ENCODE peak calls at places on chromosomes 3 and 15, in four cellular contexts. One of them, this sample, is unnamed.

GRCh38 chr3:134460965-134461364 is 24.8 kb downstream of the ANAPC13 start:
- DNase-seq in GM12878: no peak
- DNase-seq in K562: no peak
- DNase-seq in WTC11: no peak
- DNase-seq in this sample: no peak

GRCh38 chr3:23877324-23877980 is 39.3 kb downstream of the NKIRAS1 start:
- DNase-seq in WTC11: no peak
- DNase-seq in K562: no peak
- DNase-seq in GM12878: no peak
- DNase-seq in this sample: peak

GRCh38 chr3:42654331-42655201 is 1.1 kb downstream of the ZBTB47 start:
- DNase-seq in WTC11: peak
- DNase-seq in K562: peak
- DNase-seq in GM12878: no peak
- DNase-seq in this sample: peak

GRCh38 chr3:171314341-171314740 is 145.9 kb downstream of the TNIK start:
- DNase-seq in WTC11: no peak
- DNase-seq in GM12878: no peak
- DNase-seq in K562: no peak
- DNase-seq in this sample: no peak

GRCh38 chr3:174403831-174404230 is 455.3 kb upstream of the NAALADL2 start:
- DNase-seq in WTC11: no peak
- DNase-seq in K562: no peak
- DNase-seq in GM12878: no peak
- DNase-seq in this sample: no peak

GRCh38 chr3:37594873-37595783 is 266.6 kb upstream of the CTDSPL start:
- DNase-seq in K562: no peak
- DNase-seq in GM12878: no peak
- DNase-seq in WTC11: no peak
- DNase-seq in this sample: peak

GRCh38 chr15:79282371-79283251 is at the start of gene ANKRD34C:
- DNase-seq in WTC11: peak
- DNase-seq in K562: no peak
- DNase-seq in GM12878: no peak
- DNase-seq in this sample: no peak

GRCh38 chr15:44802336-44802735 is 66.0 kb downstream of the TRIM69 start:
- DNase-seq in K562: no peak
- DNase-seq in GM12878: no peak
- DNase-seq in WTC11: no peak
- DNase-seq in this sample: no peak

GRCh38 chr15:62648954-62649353 is 393.6 kb upstream of the TPM1 start:
- DNase-seq in WTC11: no peak
- DNase-seq in GM12878: peak
- DNase-seq in K562: no peak
- DNase-seq in this sample: peak

GRCh38 chr15:23401627-23402026 is 45.4 kb downstream of the GOLGA6L2 start:
- DNase-seq in GM12878: no peak
- DNase-seq in WTC11: no peak
- DNase-seq in K562: no peak
- DNase-seq in this sample: no peak

GRCh38 chr3:143538577-143538981 is 309.7 kb downstream of the SLC9A9 start:
- DNase-seq in WTC11: no peak
- DNase-seq in K562: no peak
- DNase-seq in GM12878: no peak
- DNase-seq in this sample: no peak

GRCh38 chr3:194537732-194538247 is 51.0 kb upstream of the ATP13A3 start:
- DNase-seq in WTC11: no peak
- DNase-seq in K562: no peak
- DNase-seq in GM12878: no peak
- DNase-seq in this sample: peak

GRCh38 chr15:70566047-70566835 is 197.1 kb downstream of the UACA start:
- DNase-seq in WTC11: no peak
- DNase-seq in K562: no peak
- DNase-seq in GM12878: no peak
- DNase-seq in this sample: no peak

GRCh38 chr3:18544135-18544534 is 119.0 kb upstream of the SATB1 start:
- DNase-seq in WTC11: no peak
- DNase-seq in GM12878: no peak
- DNase-seq in K562: no peak
- DNase-seq in this sample: no peak

GRCh38 chr3:144770813-144771400 is 799.3 kb downstream of the DIPK2A start:
- DNase-seq in WTC11: no peak
- DNase-seq in K562: no peak
- DNase-seq in GM12878: no peak
- DNase-seq in this sample: peak

GRCh38 chr15:96115642-96116041 is 214.9 kb upstream of the NR2F2 start:
- DNase-seq in WTC11: no peak
- DNase-seq in K562: no peak
- DNase-seq in GM12878: no peak
- DNase-seq in this sample: no peak

GRCh38 chr3:13332740-13333139 is 87.4 kb downstream of the NUP210 start:
- DNase-seq in GM12878: no peak
- DNase-seq in K562: no peak
- DNase-seq in WTC11: no peak
- DNase-seq in this sample: no peak

GRCh38 chr3:60779637-60780036 is 471.6 kb downstream of the FHIT start:
- DNase-seq in WTC11: no peak
- DNase-seq in GM12878: no peak
- DNase-seq in K562: no peak
- DNase-seq in this sample: no peak

GRCh38 chr3:55583475-55583874 is 96.4 kb upstream of the WNT5A start:
- DNase-seq in K562: no peak
- DNase-seq in GM12878: no peak
- DNase-seq in WTC11: no peak
- DNase-seq in this sample: no peak

GRCh38 chr3:152205097-152205593 is 63.6 kb upstream of the MBNL1 start:
- DNase-seq in WTC11: no peak
- DNase-seq in K562: no peak
- DNase-seq in GM12878: no peak
- DNase-seq in this sample: no peak

GRCh38 chr3:56988874-56989433 is 71.5 kb upstream of the SPATA12 start:
- DNase-seq in WTC11: peak
- DNase-seq in GM12878: no peak
- DNase-seq in K562: peak
- DNase-seq in this sample: peak

GRCh38 chr15:57403532-57403931 is 27.2 kb downstream of the CGNL1 start:
- DNase-seq in K562: no peak
- DNase-seq in GM12878: no peak
- DNase-seq in WTC11: no peak
- DNase-seq in this sample: no peak

GRCh38 chr15:29135702-29136426 is 133.8 kb downstream of the NSMCE3 start:
- DNase-seq in GM12878: no peak
- DNase-seq in K562: no peak
- DNase-seq in WTC11: no peak
- DNase-seq in this sample: no peak
- TF ChIP-seq CBFB in GM12878: no peak
- TF ChIP-seq CBFB in K562: no peak
- TF ChIP-seq CBFB in WTC11: no peak
- TF ChIP-seq CBFB in this sample: no peak

DNA sequence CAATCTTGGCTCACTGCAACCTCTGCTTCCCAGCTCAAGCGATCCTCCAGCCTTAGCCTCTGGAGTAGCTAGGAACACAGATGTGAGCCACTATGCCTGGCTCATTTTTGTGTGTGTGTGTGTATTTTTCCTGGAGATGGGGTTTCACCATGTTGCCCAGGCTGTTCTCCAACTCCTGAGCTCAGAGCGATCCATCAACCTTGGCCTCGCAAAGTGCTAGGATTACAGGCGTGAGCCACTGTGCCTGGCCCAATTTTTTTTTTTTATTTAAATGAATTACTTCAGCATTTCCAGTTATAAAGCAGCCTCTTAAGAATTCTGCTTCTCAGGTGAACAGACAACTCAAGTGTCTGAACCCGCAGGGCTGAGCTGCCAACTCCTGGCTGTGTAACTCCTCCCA is 20.1 kb upstream of the ST3GAL6 start:
- DNase-seq in WTC11: no peak
- DNase-seq in GM12878: no peak
- DNase-seq in K562: no peak
- DNase-seq in this sample: no peak
- TF ChIP-seq CBFB in WTC11: no peak
- TF ChIP-seq CBFB in GM12878: no peak
- TF ChIP-seq CBFB in K562: no peak
- TF ChIP-seq CBFB in this sample: no peak

GRCh38 chr3:52531636-52532516 is 1.8 kb downstream of the NT5DC2 start:
- DNase-seq in WTC11: no peak
- DNase-seq in GM12878: no peak
- DNase-seq in K562: no peak
- DNase-seq in this sample: no peak
- TF ChIP-seq CBFB in WTC11: no peak
- TF ChIP-seq CBFB in GM12878: no peak
- TF ChIP-seq CBFB in K562: no peak
- TF ChIP-seq CBFB in this sample: no peak

DNA sequence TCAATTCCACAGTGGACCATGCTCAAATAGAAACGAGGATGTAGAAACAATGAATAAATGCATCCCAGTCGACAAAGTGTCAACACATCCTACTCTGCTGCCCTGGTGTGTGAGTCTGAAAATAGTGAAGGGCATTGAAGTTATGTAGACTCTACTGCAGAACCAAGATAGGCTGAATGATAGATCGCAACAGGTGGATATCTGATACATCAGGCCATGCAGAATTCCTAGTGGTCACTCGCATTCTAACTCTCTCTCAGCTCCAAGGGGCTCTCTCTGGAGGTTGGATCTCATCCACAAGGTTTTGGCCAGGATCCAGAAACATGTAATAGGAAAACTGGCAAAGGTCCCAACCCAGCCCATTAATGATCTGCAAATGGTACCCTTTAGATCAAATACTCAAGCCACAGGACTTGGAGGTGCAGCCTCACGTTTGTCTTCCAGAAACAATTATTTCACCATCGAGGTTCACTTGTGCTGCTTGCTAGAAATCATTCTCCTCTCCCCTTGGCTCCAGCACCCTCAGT is 514.1 kb downstream of the MAGI1 start:
- DNase-seq in WTC11: no peak
- DNase-seq in K562: no peak
- DNase-seq in GM12878: no peak
- DNase-seq in this sample: no peak
- TF ChIP-seq CBFB in WTC11: no peak
- TF ChIP-seq CBFB in K562: no peak
- TF ChIP-seq CBFB in GM12878: no peak
- TF ChIP-seq CBFB in this sample: no peak

GRCh38 chr3:45180051-45180450 is 33.9 kb upstream of the CDCP1 start:
- DNase-seq in K562: no peak
- DNase-seq in GM12878: no peak
- DNase-seq in WTC11: no peak
- DNase-seq in this sample: no peak
- TF ChIP-seq CBFB in K562: no peak
- TF ChIP-seq CBFB in GM12878: no peak
- TF ChIP-seq CBFB in WTC11: no peak
- TF ChIP-seq CBFB in this sample: no peak

GRCh38 chr3:159607856-159608255 is 380.8 kb upstream of the IL12A start:
- DNase-seq in K562: no peak
- DNase-seq in GM12878: no peak
- DNase-seq in WTC11: no peak
- DNase-seq in this sample: no peak
- TF ChIP-seq CBFB in K562: no peak
- TF ChIP-seq CBFB in GM12878: no peak
- TF ChIP-seq CBFB in WTC11: no peak
- TF ChIP-seq CBFB in this sample: no peak

This sample was measured in HepG2.